ENCODE peak calls at places on chromosomes 7 and 10, in ten cellular contexts. One of them, this sample, is unnamed.

GRCh38 chr10:131478398-131478989 is 167.0 kb upstream of the TCERG1L start:
- DNase-seq in transverse colon: no peak
- DNase-seq in brain microvascular endothelial cell: no peak
- DNase-seq in neural crest cell: no peak
- DNase-seq in nephron progenitor cell: no peak
- DNase-seq in Calu3: no peak
- DNase-seq in astrocyte of the spinal cord: no peak
- DNase-seq in colonic mucosa: no peak
- DNase-seq in foreskin fibroblast: no peak
- DNase-seq in glutamatergic neuron: no peak
- DNase-seq in this sample: no peak

GRCh38 chr7:116575853-116576252 is 51.0 kb downstream of the CAV1 start:
- DNase-seq in transverse colon: no peak
- DNase-seq in brain microvascular endothelial cell: no peak
- DNase-seq in neural crest cell: no peak
- DNase-seq in nephron progenitor cell: no peak
- DNase-seq in Calu3: no peak
- DNase-seq in astrocyte of the spinal cord: no peak
- DNase-seq in colonic mucosa: no peak
- DNase-seq in foreskin fibroblast: no peak
- DNase-seq in glutamatergic neuron: no peak
- DNase-seq in this sample: no peak

GRCh38 chr10:119197921-119198320 is 9.4 kb upstream of the GRK5 start:
- DNase-seq in transverse colon: no peak
- DNase-seq in brain microvascular endothelial cell: no peak
- DNase-seq in neural crest cell: no peak
- DNase-seq in nephron progenitor cell: no peak
- DNase-seq in Calu3: no peak
- DNase-seq in astrocyte of the spinal cord: peak
- DNase-seq in colonic mucosa: no peak
- DNase-seq in foreskin fibroblast: peak
- DNase-seq in glutamatergic neuron: no peak
- DNase-seq in this sample: no peak

GRCh38 chr7:77537595-77538185 is 595 bp downstream of the PTPN12 start:
- DNase-seq in transverse colon: peak
- DNase-seq in brain microvascular endothelial cell: peak
- DNase-seq in neural crest cell: peak
- DNase-seq in nephron progenitor cell: peak
- DNase-seq in Calu3: peak
- DNase-seq in astrocyte of the spinal cord: no peak
- DNase-seq in colonic mucosa: peak
- DNase-seq in foreskin fibroblast: no peak
- DNase-seq in glutamatergic neuron: peak
- DNase-seq in this sample: no peak

GRCh38 chr7:133739817-133740216 is 387.3 kb upstream of the LRGUK start:
- DNase-seq in transverse colon: no peak
- DNase-seq in brain microvascular endothelial cell: no peak
- DNase-seq in neural crest cell: no peak
- DNase-seq in nephron progenitor cell: no peak
- DNase-seq in Calu3: no peak
- DNase-seq in astrocyte of the spinal cord: no peak
- DNase-seq in colonic mucosa: no peak
- DNase-seq in foreskin fibroblast: no peak
- DNase-seq in glutamatergic neuron: no peak
- DNase-seq in this sample: no peak

GRCh38 chr7:96397936-96398596 is 76.2 kb upstream of the SLC25A13 start:
- DNase-seq in transverse colon: no peak
- DNase-seq in brain microvascular endothelial cell: peak
- DNase-seq in neural crest cell: no peak
- DNase-seq in nephron progenitor cell: peak
- DNase-seq in Calu3: no peak
- DNase-seq in astrocyte of the spinal cord: no peak
- DNase-seq in colonic mucosa: no peak
- DNase-seq in foreskin fibroblast: no peak
- DNase-seq in glutamatergic neuron: no peak
- DNase-seq in this sample: no peak

GRCh38 chr7:17234398-17235021 is 63.9 kb upstream of the AHR start:
- DNase-seq in transverse colon: peak
- DNase-seq in brain microvascular endothelial cell: peak
- DNase-seq in neural crest cell: no peak
- DNase-seq in nephron progenitor cell: no peak
- DNase-seq in Calu3: peak
- DNase-seq in astrocyte of the spinal cord: peak
- DNase-seq in colonic mucosa: peak
- DNase-seq in foreskin fibroblast: peak
- DNase-seq in glutamatergic neuron: no peak
- DNase-seq in this sample: peak

GRCh38 chr10:122551450-122551849 is 9.1 kb upstream of the DMBT1 start:
- DNase-seq in transverse colon: no peak
- DNase-seq in brain microvascular endothelial cell: no peak
- DNase-seq in neural crest cell: no peak
- DNase-seq in nephron progenitor cell: no peak
- DNase-seq in Calu3: no peak
- DNase-seq in astrocyte of the spinal cord: no peak
- DNase-seq in colonic mucosa: no peak
- DNase-seq in foreskin fibroblast: no peak
- DNase-seq in glutamatergic neuron: no peak
- DNase-seq in this sample: no peak

DNA sequence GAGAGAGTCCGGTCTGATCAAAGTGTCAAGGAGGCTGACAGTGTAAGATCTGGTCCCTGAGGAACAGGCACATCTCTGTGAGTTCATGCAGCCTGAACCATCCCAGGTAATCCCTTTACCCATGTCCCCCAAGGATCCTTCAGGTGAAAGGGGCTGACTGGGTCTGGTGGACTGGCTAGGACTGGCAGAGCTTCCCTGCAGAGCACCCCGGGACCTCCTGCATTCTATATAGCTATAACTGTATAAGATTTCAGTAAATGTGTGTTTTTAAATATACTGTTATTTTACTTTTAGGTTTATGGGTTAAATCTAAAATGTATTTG is 246.8 kb downstream of the ELMO1 start:
- DNase-seq in transverse colon: no peak
- DNase-seq in brain microvascular endothelial cell: no peak
- DNase-seq in neural crest cell: no peak
- DNase-seq in nephron progenitor cell: no peak
- DNase-seq in Calu3: no peak
- DNase-seq in astrocyte of the spinal cord: no peak
- DNase-seq in colonic mucosa: no peak
- DNase-seq in foreskin fibroblast: no peak
- DNase-seq in glutamatergic neuron: no peak
- DNase-seq in this sample: no peak
- TF ChIP-seq CTCF in transverse colon: no peak
- TF ChIP-seq CTCF in brain microvascular endothelial cell: no peak
- TF ChIP-seq CTCF in neural crest cell: peak
- TF ChIP-seq CTCF in nephron progenitor cell: no peak
- TF ChIP-seq CTCF in Calu3: peak
- TF ChIP-seq CTCF in astrocyte of the spinal cord: no peak
- TF ChIP-seq CTCF in colonic mucosa: no peak
- TF ChIP-seq CTCF in foreskin fibroblast: no peak
- TF ChIP-seq CTCF in glutamatergic neuron: peak
- TF ChIP-seq CTCF in this sample: peak

DNA sequence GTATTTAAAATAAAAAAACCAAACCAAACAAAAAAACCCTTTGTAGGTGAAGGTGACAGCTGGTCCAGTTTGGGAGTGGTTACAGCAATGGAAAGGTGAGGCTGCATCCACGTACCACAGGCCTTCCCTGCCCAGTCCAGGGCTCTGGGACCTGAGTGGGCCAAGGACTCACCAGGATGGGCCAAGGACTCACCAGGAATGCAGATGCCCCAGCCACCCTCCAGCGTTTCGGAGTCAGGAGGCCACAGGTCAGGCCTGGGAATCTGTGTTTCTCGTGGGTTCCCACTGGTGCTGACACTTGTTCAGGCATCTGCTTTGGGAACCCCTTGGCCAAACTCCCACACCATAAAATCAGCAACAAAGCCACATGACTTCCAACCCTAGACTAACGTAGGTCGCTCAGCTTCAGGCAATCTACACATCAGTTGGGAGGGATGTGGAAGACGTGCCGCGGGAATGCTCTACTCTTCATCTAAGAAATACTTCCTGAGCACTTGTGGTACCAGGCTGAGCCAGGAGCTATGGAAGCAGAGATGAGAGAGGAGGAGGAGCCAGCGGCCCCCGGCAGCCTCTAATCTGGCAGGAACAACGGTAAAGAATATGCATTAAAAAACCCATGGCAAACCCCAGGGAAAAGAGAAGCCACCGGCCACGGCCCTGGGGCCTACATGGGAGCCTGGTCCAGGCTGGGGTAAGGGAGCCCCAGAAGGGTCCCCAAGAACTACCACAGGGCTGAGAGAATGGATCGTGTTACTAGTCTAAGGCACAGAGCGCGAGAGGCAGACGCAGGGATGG is 473.4 kb downstream of the PTPRN2 start:
- DNase-seq in transverse colon: no peak
- DNase-seq in brain microvascular endothelial cell: no peak
- DNase-seq in neural crest cell: no peak
- DNase-seq in nephron progenitor cell: no peak
- DNase-seq in Calu3: no peak
- DNase-seq in astrocyte of the spinal cord: no peak
- DNase-seq in colonic mucosa: no peak
- DNase-seq in foreskin fibroblast: no peak
- DNase-seq in glutamatergic neuron: no peak
- DNase-seq in this sample: no peak
- TF ChIP-seq CTCF in transverse colon: no peak
- TF ChIP-seq CTCF in brain microvascular endothelial cell: no peak
- TF ChIP-seq CTCF in neural crest cell: no peak
- TF ChIP-seq CTCF in nephron progenitor cell: no peak
- TF ChIP-seq CTCF in Calu3: no peak
- TF ChIP-seq CTCF in astrocyte of the spinal cord: no peak
- TF ChIP-seq CTCF in colonic mucosa: no peak
- TF ChIP-seq CTCF in foreskin fibroblast: no peak
- TF ChIP-seq CTCF in glutamatergic neuron: no peak
- TF ChIP-seq CTCF in this sample: no peak

GRCh38 chr10:80470266-80470665 is 16.2 kb downstream of the TSPAN14 start:
- DNase-seq in transverse colon: no peak
- DNase-seq in brain microvascular endothelial cell: no peak
- DNase-seq in neural crest cell: no peak
- DNase-seq in nephron progenitor cell: no peak
- DNase-seq in Calu3: no peak
- DNase-seq in astrocyte of the spinal cord: no peak
- DNase-seq in colonic mucosa: no peak
- DNase-seq in foreskin fibroblast: no peak
- DNase-seq in glutamatergic neuron: no peak
- DNase-seq in this sample: no peak

GRCh38 chr10:80466724-80467326 is 12.7 kb downstream of the TSPAN14 start:
- DNase-seq in transverse colon: no peak
- DNase-seq in brain microvascular endothelial cell: no peak
- DNase-seq in neural crest cell: no peak
- DNase-seq in nephron progenitor cell: no peak
- DNase-seq in Calu3: no peak
- DNase-seq in astrocyte of the spinal cord: no peak
- DNase-seq in colonic mucosa: no peak
- DNase-seq in foreskin fibroblast: no peak
- DNase-seq in glutamatergic neuron: no peak
- DNase-seq in this sample: no peak

GRCh38 chr10:80465839-80466590 is 11.9 kb downstream of the TSPAN14 start:
- DNase-seq in transverse colon: no peak
- DNase-seq in brain microvascular endothelial cell: no peak
- DNase-seq in neural crest cell: no peak
- DNase-seq in nephron progenitor cell: no peak
- DNase-seq in Calu3: no peak
- DNase-seq in astrocyte of the spinal cord: no peak
- DNase-seq in colonic mucosa: no peak
- DNase-seq in foreskin fibroblast: no peak
- DNase-seq in glutamatergic neuron: no peak
- DNase-seq in this sample: no peak

GRCh38 chr10:80468806-80469421 is 14.8 kb downstream of the TSPAN14 start:
- DNase-seq in transverse colon: no peak
- DNase-seq in brain microvascular endothelial cell: no peak
- DNase-seq in neural crest cell: no peak
- DNase-seq in nephron progenitor cell: no peak
- DNase-seq in Calu3: no peak
- DNase-seq in astrocyte of the spinal cord: no peak
- DNase-seq in colonic mucosa: peak
- DNase-seq in foreskin fibroblast: no peak
- DNase-seq in glutamatergic neuron: no peak
- DNase-seq in this sample: no peak

GRCh38 chr10:80468002-80468401 is 13.9 kb downstream of the TSPAN14 start:
- DNase-seq in transverse colon: peak
- DNase-seq in brain microvascular endothelial cell: no peak
- DNase-seq in neural crest cell: peak
- DNase-seq in nephron progenitor cell: peak
- DNase-seq in Calu3: no peak
- DNase-seq in astrocyte of the spinal cord: no peak
- DNase-seq in colonic mucosa: peak
- DNase-seq in foreskin fibroblast: no peak
- DNase-seq in glutamatergic neuron: peak
- DNase-seq in this sample: peak
- TF ChIP-seq CTCF in transverse colon: no peak
- TF ChIP-seq CTCF in brain microvascular endothelial cell: no peak
- TF ChIP-seq CTCF in neural crest cell: no peak
- TF ChIP-seq CTCF in nephron progenitor cell: no peak
- TF ChIP-seq CTCF in Calu3: no peak
- TF ChIP-seq CTCF in astrocyte of the spinal cord: no peak
- TF ChIP-seq CTCF in colonic mucosa: no peak
- TF ChIP-seq CTCF in foreskin fibroblast: no peak
- TF ChIP-seq CTCF in glutamatergic neuron: no peak
- TF ChIP-seq CTCF in this sample: peak

GRCh38 chr7:155635817-155636216 is 8.6 kb upstream of the RBM33 start:
- DNase-seq in transverse colon: no peak
- DNase-seq in brain microvascular endothelial cell: no peak
- DNase-seq in neural crest cell: no peak
- DNase-seq in nephron progenitor cell: no peak
- DNase-seq in Calu3: no peak
- DNase-seq in astrocyte of the spinal cord: no peak
- DNase-seq in colonic mucosa: no peak
- DNase-seq in foreskin fibroblast: no peak
- DNase-seq in glutamatergic neuron: no peak
- DNase-seq in this sample: no peak

GRCh38 chr7:155629171-155629570 is 15.3 kb upstream of the RBM33 start:
- DNase-seq in transverse colon: no peak
- DNase-seq in brain microvascular endothelial cell: no peak
- DNase-seq in neural crest cell: no peak
- DNase-seq in nephron progenitor cell: no peak
- DNase-seq in Calu3: no peak
- DNase-seq in astrocyte of the spinal cord: no peak
- DNase-seq in colonic mucosa: no peak
- DNase-seq in foreskin fibroblast: no peak
- DNase-seq in glutamatergic neuron: no peak
- DNase-seq in this sample: no peak

GRCh38 chr7:155625557-155625956 is 18.9 kb upstream of the RBM33 start:
- DNase-seq in transverse colon: no peak
- DNase-seq in brain microvascular endothelial cell: no peak
- DNase-seq in neural crest cell: no peak
- DNase-seq in nephron progenitor cell: no peak
- DNase-seq in Calu3: no peak
- DNase-seq in astrocyte of the spinal cord: no peak
- DNase-seq in colonic mucosa: no peak
- DNase-seq in foreskin fibroblast: no peak
- DNase-seq in glutamatergic neuron: no peak
- DNase-seq in this sample: no peak

GRCh38 chr7:155637155-155637554 is 7.3 kb upstream of the RBM33 start:
- DNase-seq in transverse colon: no peak
- DNase-seq in brain microvascular endothelial cell: no peak
- DNase-seq in neural crest cell: no peak
- DNase-seq in nephron progenitor cell: no peak
- DNase-seq in Calu3: no peak
- DNase-seq in astrocyte of the spinal cord: no peak
- DNase-seq in colonic mucosa: no peak
- DNase-seq in foreskin fibroblast: no peak
- DNase-seq in glutamatergic neuron: no peak
- DNase-seq in this sample: no peak

DNA sequence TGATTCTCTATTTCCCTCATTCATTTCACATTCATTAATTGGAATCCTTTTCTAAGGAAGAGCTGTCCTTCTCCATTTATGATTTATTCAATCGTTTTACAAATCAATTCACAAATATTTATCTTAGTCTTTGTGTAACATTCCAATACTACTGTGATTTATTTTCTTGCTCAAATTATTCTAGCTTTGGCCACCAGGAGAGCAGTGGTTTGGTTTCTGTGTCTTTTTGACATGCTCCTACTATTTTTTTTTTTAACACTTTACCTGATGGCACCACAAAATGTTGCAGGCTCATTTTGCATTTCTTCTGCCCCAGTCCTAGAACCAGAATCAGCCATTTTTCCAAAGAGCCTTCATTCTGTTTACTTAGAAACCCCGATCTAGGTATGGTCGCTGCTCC is 13.3 kb upstream of the RBM33 start:
- DNase-seq in transverse colon: no peak
- DNase-seq in brain microvascular endothelial cell: no peak
- DNase-seq in neural crest cell: no peak
- DNase-seq in nephron progenitor cell: no peak
- DNase-seq in Calu3: no peak
- DNase-seq in astrocyte of the spinal cord: no peak
- DNase-seq in colonic mucosa: no peak
- DNase-seq in foreskin fibroblast: no peak
- DNase-seq in glutamatergic neuron: no peak
- DNase-seq in this sample: no peak
- TF ChIP-seq CTCF in transverse colon: no peak
- TF ChIP-seq CTCF in brain microvascular endothelial cell: no peak
- TF ChIP-seq CTCF in neural crest cell: peak
- TF ChIP-seq CTCF in nephron progenitor cell: no peak
- TF ChIP-seq CTCF in Calu3: no peak
- TF ChIP-seq CTCF in astrocyte of the spinal cord: no peak
- TF ChIP-seq CTCF in colonic mucosa: no peak
- TF ChIP-seq CTCF in foreskin fibroblast: no peak
- TF ChIP-seq CTCF in glutamatergic neuron: peak
- TF ChIP-seq CTCF in this sample: no peak

This sample was measured in dorsolateral prefrontal cortex.